ENCODE peak calls at places on chromosomes 13 and 19, in five cellular contexts. Z, L, V, E and G are unnamed samples.

GRCh38 chr13:45953082-45953481 is 99.5 kb downstream of the ZC3H13 start:
- DNase-seq in Z (no peak), L (no peak), V (no peak), E (no peak), G (no peak)

GRCh38 chr19:48183356-48183755 is 12.9 kb downstream of the ZSWIM9 start:
- DNase-seq in Z (no peak), L (no peak), V (no peak), E (no peak), G (no peak)

GRCh38 chr13:81582381-81582780 is 1241.5 kb upstream of the SPRY2 start:
- DNase-seq in Z (no peak), L (no peak), V (no peak), E (no peak), G (no peak)

GRCh38 chr13:20033486-20033885 is 75.0 kb downstream of the ZMYM2 start:
- DNase-seq in Z (no peak), L (no peak), V (no peak), E (no peak), G (no peak)

GRCh38 chr13:46119883-46120614 is 15.2 kb upstream of the CPB2 start:
- DNase-seq in Z (no peak), L (no peak), V (no peak), E (no peak), G (peak; percentile 87)

GRCh38 chr13:28492527-28493367 is 2.2 kb downstream of the FLT1 start:
- DNase-seq in Z (no peak), L (no peak), V (peak; percentile 28), E (no peak), G (no peak)

GRCh38 chr19:44891016-44891882 is at the start of gene TOMM40:
- DNase-seq in Z (peak; percentile 97), L (peak; percentile 99), V (no peak), E (no peak), G (no peak)

GRCh38 chr13:35162420-35162819 is 220.3 kb downstream of the NBEA start:
- DNase-seq in Z (no peak), L (no peak), V (no peak), E (no peak), G (no peak)

GRCh38 chr13:33274264-33274663 is 11.3 kb downstream of the STARD13 start:
- DNase-seq in Z (no peak), L (no peak), V (no peak), E (no peak), G (no peak)

GRCh38 chr19:44876930-44877530 is 14.0 kb upstream of the TOMM40 start:
- DNase-seq in Z (no peak), L (no peak), V (no peak), E (no peak), G (no peak)

GRCh38 chr13:76621726-76622125 is 264.5 kb downstream of the KCTD12 start:
- DNase-seq in Z (no peak), L (no peak), V (no peak), E (no peak), G (no peak)

GRCh38 chr13:45851171-45851889 is at the start of gene SIAH3:
- DNase-seq in Z (peak; percentile 52), L (no peak), V (no peak), E (no peak), G (no peak)

GRCh38 chr19:45276284-45276687 is 25.2 kb downstream of the MARK4 start:
- DNase-seq in Z (peak; percentile 68), L (peak; percentile 87), V (no peak), E (no peak), G (peak; percentile 48)

GRCh38 chr19:6828698-6829633 is 56.5 kb downstream of the VAV1 start:
- DNase-seq in Z (no peak), L (no peak), V (peak; percentile 8), E (no peak), G (peak; percentile 90)

GRCh38 chr19:45863840-45864628 is at the start of gene FOXA3:
- DNase-seq in Z (peak; percentile 87), L (peak; percentile 64), V (no peak), E (peak; percentile 39), G (peak; percentile 93)

GRCh38 chr13:110819203-110820014 is 95.5 kb downstream of the ANKRD10 start:
- DNase-seq in Z (peak; percentile 93), L (peak; percentile 54), V (peak; percentile 39), E (peak; percentile 43), G (peak; percentile 81)

GRCh38 chr19:10408511-10409291 is 5.4 kb upstream of the CDC37 start:
- DNase-seq in Z (peak; percentile 34), L (no peak), V (no peak), E (no peak), G (no peak)

GRCh38 chr13:51953347-51953746 is 57.9 kb downstream of the ATP7B start:
- DNase-seq in Z (no peak), L (no peak), V (no peak), E (no peak), G (no peak)

GRCh38 chr13:43006893-43007631 is 15.0 kb upstream of the EPSTI1 start:
- DNase-seq in Z (no peak), L (peak; percentile 52), V (no peak), E (no peak), G (no peak)

GRCh38 chr19:1130801-1131717 is 27.3 kb downstream of the GPX4 start:
- DNase-seq in Z (no peak), L (no peak), V (no peak), E (no peak), G (no peak)

GRCh38 chr19:45446295-45446694 is 21.5 kb upstream of the FOSB start:
- DNase-seq in Z (peak; percentile 42), L (peak; percentile 63), V (no peak), E (no peak), G (no peak)

GRCh38 chr19:4357921-4358326 is 14.6 kb downstream of the MPND start:
- DNase-seq in Z (peak; percentile 27), L (no peak), V (no peak), E (no peak), G (no peak)

GRCh38 chr13:47085346-47085745 is 188.5 kb upstream of the HTR2A start:
- DNase-seq in Z (no peak), L (no peak), V (no peak), E (no peak), G (no peak)

GRCh38 chr19:54376610-54377009 is 11.9 kb upstream of the LAIR1 start:
- DNase-seq in Z (no peak), L (no peak), V (no peak), E (no peak), G (no peak)

GRCh38 chr13:79212064-79212619 is 193.9 kb downstream of the RBM26 start:
- DNase-seq in Z (no peak), L (peak; percentile 69), V (no peak), E (no peak), G (no peak)

GRCh38 chr19:12793290-12794195 is 2.3 kb downstream of the JUNB start:
- DNase-seq in Z (peak; percentile 93), L (peak; percentile 86), V (peak; percentile 81), E (no peak), G (peak; percentile 95)

GRCh38 chr13:44810067-44810840 is 179.0 kb downstream of the NUFIP1 start:
- DNase-seq in Z (peak; percentile 26), L (no peak), V (no peak), E (no peak), G (no peak)

GRCh38 chr19:29668746-29669609 is 3.7 kb downstream of the PLEKHF1 start:
- DNase-seq in Z (no peak), L (no peak), V (no peak), E (no peak), G (peak; percentile 11)
- TF ChIP-seq SIN3A in Z (no peak), L (no peak), V (no peak), E (no peak), G (no peak)

DNA sequence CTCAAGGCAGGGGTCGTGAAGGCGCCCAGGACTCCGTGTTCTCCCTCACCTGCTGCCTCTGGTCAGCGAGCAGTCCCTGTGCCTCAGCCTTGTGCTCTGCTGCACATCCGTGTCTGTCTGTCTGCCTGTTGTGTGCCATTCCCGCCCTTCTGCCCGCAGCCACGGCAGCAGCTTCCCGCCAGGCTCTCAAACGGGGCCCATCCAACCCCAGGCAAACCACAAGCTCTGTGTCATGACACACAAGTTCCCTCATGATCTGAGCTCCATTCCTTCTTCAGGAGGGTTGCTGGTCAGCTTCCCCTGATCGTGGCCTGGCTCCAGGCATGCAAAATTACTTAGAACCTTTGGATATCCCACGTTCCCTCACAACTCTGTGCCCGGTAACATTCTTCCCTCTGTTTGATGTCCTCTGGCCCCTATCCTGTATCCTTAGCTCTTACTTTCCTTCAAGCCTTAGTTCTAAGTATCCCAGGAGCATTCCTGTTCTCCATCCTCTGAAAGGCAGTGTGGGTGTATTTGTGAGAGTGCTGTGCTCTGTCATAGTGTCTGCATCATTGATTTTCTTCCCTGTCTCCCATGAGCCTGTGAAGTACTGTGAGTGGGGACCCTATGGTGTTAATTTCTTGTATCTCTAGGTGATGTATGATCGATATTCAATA is 3.2 kb downstream of the GPR183 start:
- DNase-seq in Z (no peak), L (no peak), V (no peak), E (no peak), G (no peak)
- TF ChIP-seq TAF1 in Z (no peak), L (no peak), V (no peak), E (no peak), G (no peak)

DNA sequence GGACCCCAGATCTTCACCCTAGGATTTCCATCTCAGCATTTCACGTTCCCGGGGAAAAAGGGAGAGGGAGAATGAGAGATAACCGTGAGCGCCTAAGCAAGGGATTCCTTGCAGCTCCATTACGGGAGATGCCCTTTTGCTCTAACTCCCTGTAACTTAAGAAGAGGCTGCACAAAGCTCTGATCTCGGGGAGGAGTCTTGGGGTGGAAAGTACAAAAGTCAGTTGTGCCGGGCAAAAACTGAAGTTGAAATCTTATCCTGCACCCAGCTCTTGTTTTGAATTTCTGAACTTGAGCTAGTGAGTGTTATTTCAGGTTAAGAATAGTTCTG is 256.4 kb upstream of the SOX21 start:
- DNase-seq in Z (no peak), L (no peak), V (no peak), E (no peak), G (no peak)
- H3K9ac ChIP-seq in Z (no peak overlapping the region), L (no peak overlapping the region), V (no peak overlapping the region), E (peak overlapping the region; percentile 58), G (no peak overlapping the region)

GRCh38 chr19:32223106-32223505 is 122.3 kb upstream of the ZNF507 start:
- DNase-seq in Z (no peak), L (no peak), V (no peak), E (no peak), G (no peak)

GRCh38 chr19:32222594-32222993 is 122.8 kb upstream of the ZNF507 start:
- DNase-seq in Z (no peak), L (no peak), V (no peak), E (no peak), G (no peak)

GRCh38 chr19:32224371-32225244 is 120.8 kb upstream of the ZNF507 start:
- DNase-seq in Z (peak; percentile 94), L (peak; percentile 21), V (no peak), E (no peak), G (peak; percentile 73)

GRCh38 chr19:32220951-32221350 is 124.5 kb upstream of the ZNF507 start:
- DNase-seq in Z (no peak), L (no peak), V (no peak), E (no peak), G (no peak)

GRCh38 chr19:32223595-32224370 is 121.6 kb upstream of the ZNF507 start:
- DNase-seq in Z (peak; percentile 30), L (no peak), V (no peak), E (no peak), G (no peak)
- TF ChIP-seq SIN3A in Z (no peak), L (no peak), V (no peak), E (no peak), G (no peak)